ENCODE peak calls at places on chromosomes 11 and 22, in six cellular contexts. L is lower lobe of right lung, Z is bronchial epithelial cell, T is GM23248, A is brain microvascular endothelial cell, Y is Peyer's patch. O is an unnamed sample. For H3K27me3, the result is how much of the 10 kb centered on the place peaks cover.

GRCh38 chr11:111183706-111184105 is 61.8 kb upstream of the POU2AF2 start:
- DNase-seq in L (no peak), A (no peak), Y (no peak), T (peak), Z (peak), O (no peak)

GRCh38 chr11:68164437-68164836 is 43.2 kb upstream of the CHKA start:
- DNase-seq in A (peak), L (no peak), T (peak), Z (peak), Y (no peak), O (no peak)

GRCh38 chr22:43313497-43314474 is 29.4 kb downstream of the SCUBE1 start:
- DNase-seq in A (no peak), L (no peak), Z (no peak), T (no peak), Y (no peak), O (no peak)

GRCh38 chr11:100247701-100248100 is 439.4 kb upstream of the ARHGAP42 start:
- DNase-seq in L (no peak), Z (peak), Y (no peak), T (no peak), A (no peak), O (no peak)

GRCh38 chr22:19480173-19480568 is 451 bp downstream of the CDC45 start:
- DNase-seq in L (no peak), Y (no peak), T (no peak), Z (no peak), A (no peak), O (no peak)

GRCh38 chr11:34616830-34617504 is 3.9 kb upstream of the EHF start:
- DNase-seq in L (no peak), Z (no peak), Y (no peak), T (no peak), A (no peak), O (no peak)

GRCh38 chr22:19124377-19124776 is 2.2 kb upstream of the DGCR2 start:
- DNase-seq in A (no peak), Z (no peak), Y (no peak), L (no peak), T (no peak), O (no peak)

GRCh38 chr22:23263651-23264555 is 83.6 kb downstream of the BCR start:
- DNase-seq in T (no peak), L (no peak), Z (no peak), Y (no peak), A (no peak), O (no peak)

GRCh38 chr22:20116376-20116950 is 559 bp downstream of the RANBP1 start:
- DNase-seq in Z (no peak), L (no peak), A (no peak), T (peak), Y (no peak), O (no peak)

GRCh38 chr22:18012528-18012927 is 11.8 kb downstream of the MICAL3 start:
- DNase-seq in Z (peak), Y (no peak), A (no peak), L (no peak), T (peak), O (no peak)

GRCh38 chr11:103436131-103436770 is 327.0 kb downstream of the DYNC2H1 start:
- DNase-seq in A (no peak), Z (no peak), L (no peak), Y (no peak), T (peak), O (no peak)

GRCh38 chr22:26416670-26417270 is 12.3 kb upstream of the ASPHD2 start:
- DNase-seq in T (peak), A (peak), L (no peak), Y (no peak), Z (peak), O (no peak)

GRCh38 chr22:31575190-31575589 is 78.9 kb downstream of the SFI1 start:
- DNase-seq in A (no peak), Z (no peak), L (no peak), Y (no peak), T (no peak), O (no peak)

GRCh38 chr11:85961930-85962363 is 106.8 kb downstream of the CCDC83 start:
- DNase-seq in T (no peak), L (no peak), Y (no peak), Z (peak), A (peak), O (no peak)

GRCh38 chr11:11977206-11977938 is 31.1 kb downstream of the DKK3 start:
- DNase-seq in T (peak), Y (no peak), L (no peak), Z (peak), A (peak), O (peak)

GRCh38 chr22:24128024-24128423 is 53.3 kb upstream of the SUSD2 start:
- DNase-seq in Z (no peak), L (no peak), T (peak), Y (no peak), A (no peak), O (no peak)

GRCh38 chr11:57047610-57048009 is 58.9 kb downstream of the OR5AK2 start:
- DNase-seq in L (no peak), Z (no peak), Y (no peak), A (no peak), T (no peak), O (no peak)

GRCh38 chr11:115736146-115736545 is 231.9 kb upstream of the CADM1 start:
- DNase-seq in Y (no peak), L (no peak), T (no peak), Z (peak), A (no peak), O (no peak)

GRCh38 chr11:10418259-10418949 is 36.7 kb upstream of the AMPD3 start:
- DNase-seq in T (peak), A (no peak), Z (no peak), Y (no peak), L (no peak), O (no peak)

GRCh38 chr11:71459076-71459766 is 6.2 kb downstream of the NADSYN1 start:
- DNase-seq in L (no peak), T (no peak), A (no peak), Y (peak), Z (no peak), O (no peak)

GRCh38 chr11:70667767-70668166 is 269.4 kb downstream of the CTTN start:
- DNase-seq in Z (no peak), L (no peak), T (no peak), Y (no peak), A (no peak), O (no peak)

GRCh38 chr11:103624708-103625623 is 411.5 kb upstream of the DDI1 start:
- DNase-seq in A (peak), L (no peak), Z (peak), T (peak), Y (no peak), O (no peak)

DNA sequence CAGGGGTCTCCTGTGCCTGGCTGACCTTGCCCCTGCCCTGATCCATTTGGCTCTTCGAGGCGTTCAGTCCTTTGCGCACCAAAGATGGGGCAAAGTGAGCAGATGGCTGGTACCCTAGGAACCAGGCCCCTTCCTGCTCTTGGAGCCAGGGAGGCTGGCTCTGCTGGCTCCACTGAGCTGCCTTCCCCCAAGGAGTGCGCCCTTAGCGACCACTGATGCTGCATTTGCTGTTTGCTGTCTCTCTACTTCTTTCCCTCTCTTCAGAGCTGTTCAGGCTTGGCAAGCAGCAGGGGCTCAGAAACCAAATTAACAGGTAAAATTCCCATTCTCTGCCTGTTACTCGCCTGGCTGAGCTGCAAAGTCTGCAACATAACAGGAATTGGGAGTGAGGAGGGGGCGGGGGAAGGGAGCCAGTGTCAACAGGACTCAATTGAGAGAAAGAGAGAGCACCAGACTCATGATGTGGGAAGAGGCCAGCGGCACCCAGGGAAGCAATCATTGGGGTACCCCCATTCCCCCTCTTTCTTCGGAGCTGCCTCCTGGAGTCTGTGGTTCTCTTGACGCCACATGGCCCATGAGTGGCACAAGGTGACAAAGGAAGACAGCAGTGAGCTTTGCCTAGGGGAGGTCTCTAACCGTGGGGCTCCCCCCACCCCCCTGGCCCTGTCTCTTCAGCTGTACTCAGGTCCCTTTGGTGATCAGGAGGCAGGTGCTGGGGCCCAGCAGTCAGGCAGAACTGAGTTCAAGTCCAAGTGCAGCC is 102.3 kb downstream of the TP53I11 start:
- DNase-seq in Z (no peak), L (no peak), A (no peak), Y (no peak), T (no peak), O (no peak)
- H3K27me3 ChIP-seq in Z (under half), L (under half), A (under half), Y (under half), T (under half), O (under half)

DNA sequence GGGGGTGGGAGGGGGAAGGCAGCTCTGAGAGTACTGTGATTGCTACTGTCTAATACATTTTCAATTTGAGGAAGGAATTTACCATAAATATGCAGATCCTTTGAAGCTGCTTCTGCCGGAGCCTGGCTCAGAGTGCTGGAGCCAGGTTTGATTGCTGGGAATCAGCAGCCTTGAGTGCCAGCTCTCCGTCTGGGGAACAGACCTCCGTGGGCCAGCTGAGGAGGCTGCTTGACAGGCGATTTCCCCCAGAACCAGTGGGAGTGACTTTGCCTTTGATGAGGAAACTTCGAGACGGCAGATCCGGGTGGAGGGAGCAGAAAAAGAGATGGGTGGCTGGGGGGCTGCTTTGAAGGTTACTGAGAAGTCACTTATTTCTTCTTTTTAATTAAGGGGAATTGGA is 141.7 kb upstream of the TBCEL start:
- DNase-seq in Y (no peak), T (no peak), Z (no peak), L (no peak), A (no peak), O (no peak)
- H3K27me3 ChIP-seq in Y (under half), T (under half), Z (under half), L (under half), A (under half), O (under half)

DNA sequence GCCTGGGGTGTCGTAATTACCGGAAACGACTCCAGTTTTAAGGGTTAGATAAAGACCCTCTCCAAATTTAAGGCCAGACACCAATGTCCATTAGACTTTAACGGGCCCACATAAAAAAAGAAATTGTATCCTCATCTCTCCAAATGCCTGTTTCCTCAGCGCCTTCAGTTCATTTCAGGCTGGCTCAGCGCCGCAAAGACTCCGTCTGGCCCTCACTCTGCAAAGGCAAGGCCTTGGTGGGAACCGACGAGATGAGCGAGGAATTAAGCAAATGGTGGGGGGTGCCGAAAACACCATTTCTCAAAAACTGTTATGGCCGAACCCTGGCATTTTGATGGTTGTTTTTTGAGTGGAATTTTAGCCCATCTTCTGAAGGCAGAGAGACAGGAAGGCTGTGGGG is 15.7 kb downstream of the MN1 start:
- DNase-seq in T (no peak), Z (no peak), L (no peak), Y (no peak), A (no peak), O (peak)
- H3K27me3 ChIP-seq in T (under half), Z (under half), L (under half), Y (under half), A (under half), O (under half)

DNA sequence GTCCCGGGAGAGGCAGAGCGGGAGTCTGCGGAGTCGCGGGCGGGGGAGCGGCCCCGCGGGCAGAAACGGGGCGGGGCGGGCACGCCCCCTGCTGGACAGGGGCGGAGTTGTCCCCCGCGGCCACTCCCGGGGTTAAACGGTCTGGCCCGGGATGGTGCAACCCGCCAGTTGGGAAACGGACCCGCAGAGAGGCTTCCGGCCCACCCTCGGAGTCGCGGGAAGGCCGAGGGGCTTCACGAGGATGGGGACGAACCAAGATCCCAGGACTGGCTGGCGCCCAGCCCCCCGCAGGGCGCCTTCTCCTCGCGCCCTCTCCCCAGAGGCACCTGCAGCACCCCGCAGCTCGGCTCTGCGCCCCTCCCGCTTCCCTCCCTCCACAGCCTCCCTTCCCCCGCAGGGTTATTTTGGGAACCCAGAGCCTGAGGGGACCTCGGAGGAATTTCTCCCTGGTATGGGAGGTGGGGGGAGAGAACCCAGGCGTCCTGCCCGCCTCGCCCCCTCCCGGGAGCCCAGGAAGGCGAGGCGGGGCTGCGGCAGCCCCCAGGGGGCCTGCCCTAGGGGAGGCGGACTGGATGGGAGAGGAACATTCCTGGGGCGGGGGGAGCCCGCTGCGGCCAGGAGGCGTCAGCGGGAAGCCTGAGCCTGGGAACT is 877 bp downstream of the RASGRP2 start:
- DNase-seq in Y (peak), T (peak), Z (no peak), L (peak), A (no peak), O (peak)
- H3K27me3 ChIP-seq in Y (under half), T (under half), Z (under half), L (under half), A (under half), O (under half)

DNA sequence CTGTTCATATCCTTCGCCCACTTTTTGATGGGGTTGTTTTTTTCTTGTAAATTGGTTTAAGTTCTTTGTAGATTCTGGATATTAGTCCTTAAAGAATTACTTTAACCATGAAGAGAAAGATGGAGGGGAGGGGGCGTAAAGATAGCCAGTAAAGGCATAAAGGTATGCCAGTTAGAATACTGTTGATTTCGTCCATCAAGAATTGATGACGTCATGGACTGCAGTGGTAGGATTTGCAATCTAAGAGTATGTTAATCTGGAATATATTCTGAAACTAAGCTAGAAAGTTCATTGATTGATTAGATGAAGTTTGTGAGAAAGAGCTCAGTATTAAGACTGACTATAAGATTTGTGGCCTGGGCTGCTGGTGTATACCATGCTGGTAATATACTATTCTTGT is 856.1 kb downstream of the NTM start:
- DNase-seq in Y (no peak), A (no peak), Z (no peak), T (no peak), L (no peak), O (no peak)
- H3K27me3 ChIP-seq in Y (under half), A (under half), Z (under half), T (under half), L (under half), O (under half)

DNA sequence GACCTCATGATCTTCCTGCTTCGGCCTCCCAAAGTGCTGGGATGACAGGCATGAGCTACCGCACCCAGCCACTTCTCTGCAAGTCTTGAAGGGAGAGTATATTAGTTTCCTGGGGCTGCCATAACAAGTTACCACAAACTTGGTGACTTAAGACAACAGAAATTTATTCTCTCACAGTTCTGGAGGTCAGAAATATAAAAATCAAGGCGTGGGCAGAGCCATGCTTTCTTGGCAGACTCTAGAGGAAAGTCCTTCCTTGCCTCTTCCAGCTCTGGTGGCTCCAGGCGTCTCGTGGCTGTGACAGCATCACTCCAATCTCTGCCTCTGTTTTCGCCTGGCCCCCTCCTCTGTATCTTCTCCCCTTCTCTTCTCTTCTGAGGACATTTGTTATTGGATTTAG is 110.2 kb upstream of the NAV2 start:
- DNase-seq in L (no peak), T (peak), A (no peak), Z (no peak), Y (no peak), O (no peak)
- H3K27me3 ChIP-seq in L (under half), T (under half), A (under half), Z (under half), Y (under half), O (under half)

GRCh38 chr11:124745270-124745834 is 5.6 kb downstream of the NRGN start:
- DNase-seq in A (no peak), T (no peak), Z (no peak), Y (no peak), L (no peak), O (no peak)
- H3K27me3 ChIP-seq in A (under half), T (half or more), Z (under half), Y (under half), L (under half), O (under half)

GRCh38 chr22:38456272-38456837 is 1.4 kb upstream of the KCNJ4 start:
- DNase-seq in Z (no peak), Y (no peak), L (no peak), A (no peak), T (no peak), O (no peak)
- H3K27me3 ChIP-seq in Z (under half), Y (under half), L (half or more), A (half or more), T (half or more), O (half or more)

DNA sequence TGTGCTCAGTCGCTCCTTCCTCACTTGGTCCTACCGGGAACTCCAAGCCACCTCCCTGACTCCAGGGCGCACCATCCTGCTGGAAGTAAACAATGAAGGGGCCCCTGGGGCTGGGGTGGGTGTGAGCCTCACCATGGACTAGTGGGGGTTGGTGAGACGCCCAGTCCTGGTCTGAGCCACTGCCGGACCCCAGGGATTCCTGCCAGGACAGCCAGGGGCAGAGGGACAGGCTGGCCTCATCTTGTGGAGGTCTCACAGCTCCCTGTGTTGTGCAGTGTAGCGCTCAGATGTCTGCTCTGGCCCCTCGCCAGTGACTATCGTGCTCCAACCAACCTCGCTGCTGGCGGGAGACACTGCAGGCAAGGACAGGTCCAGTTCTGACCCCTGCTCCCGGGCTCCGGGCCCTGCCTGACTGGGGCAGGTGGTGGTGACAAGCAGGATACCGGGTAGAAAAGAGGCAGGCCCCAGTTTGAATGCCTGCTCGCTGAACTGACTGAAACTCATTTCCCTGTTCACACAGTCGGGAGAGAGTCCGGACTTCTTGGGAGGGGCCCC is 1021.4 kb downstream of the BRD1 start:
- DNase-seq in Y (no peak), A (no peak), T (no peak), Z (no peak), L (no peak), O (peak)
- H3K27me3 ChIP-seq in Y (under half), A (under half), T (under half), Z (under half), L (under half), O (under half)